ENCODE peak calls at places on chromosomes 5 and 9, in six cellular contexts. Q is amygdala; H is effector memory CD8-positive, alpha-beta T cell; K is GM03348; C is CD8-positive, alpha-beta memory T cell; F is activated CD4-positive, alpha-beta T cell treated with anti-CD3 and anti-CD28 coated beads, Interleukin-2, amount 50 U/mL, for 1 hour. Y is an unnamed sample.

GRCh38 chr9:124312290-124313265 is 54.8 kb downstream of the NEK6 start:
- DNase-seq in K (no peak), F (no peak), C (no peak), Q (peak; percentile 38), H (no peak), Y (no peak)

GRCh38 chr5:10724799-10725507 is 36.1 kb downstream of the DAP start:
- DNase-seq in H (no peak), Q (no peak), F (no peak), C (no peak), K (peak; percentile 66), Y (no peak)

GRCh38 chr5:144202072-144202471 is 31.4 kb downstream of the KCTD16 start:
- DNase-seq in Q (no peak), F (no peak), C (no peak), K (no peak), H (no peak), Y (no peak)

GRCh38 chr9:89448381-89448780 is 49.5 kb downstream of the SEMA4D start:
- DNase-seq in Q (peak; percentile 81), F (no peak), K (no peak), C (peak; percentile 45), H (peak; percentile 55), Y (no peak)

GRCh38 chr9:8679405-8679951 is 879.9 kb upstream of the DMAC1 start:
- DNase-seq in C (no peak), Q (no peak), F (no peak), K (no peak), H (no peak), Y (no peak)

GRCh38 chr5:15691536-15691935 is 191.6 kb downstream of the FBXL7 start:
- DNase-seq in K (peak; percentile 56), H (no peak), C (no peak), Q (no peak), F (no peak), Y (no peak)

GRCh38 chr5:52587131-52587530 is 200.6 kb upstream of the ITGA1 start:
- DNase-seq in F (no peak), H (no peak), C (no peak), Q (no peak), K (no peak), Y (no peak)

GRCh38 chr5:96093890-96094381 is 132.3 kb upstream of the ELL2 start:
- DNase-seq in K (peak; percentile 13), H (no peak), F (no peak), Q (no peak), C (no peak), Y (peak; percentile 50)

GRCh38 chr9:72954431-72955420 is 1.9 kb upstream of the ALDH1A1 start:
- DNase-seq in C (no peak), H (no peak), Q (no peak), K (peak; percentile 54), F (no peak), Y (no peak)

GRCh38 chr9:126982215-126983002 is 67.8 kb downstream of the RALGPS1 start:
- DNase-seq in K (no peak), H (peak; percentile 51), Q (no peak), F (no peak), C (peak; percentile 36), Y (no peak)

GRCh38 chr5:72234265-72234700 is 85.8 kb downstream of the MRPS27 start:
- DNase-seq in K (peak; percentile 47), C (peak; percentile 3), Q (no peak), H (peak; percentile 26), F (no peak), Y (peak; percentile 55)

GRCh38 chr9:72349911-72350310 is 15.1 kb downstream of the ZFAND5 start:
- DNase-seq in C (no peak), Q (no peak), K (no peak), H (no peak), F (no peak), Y (no peak)

GRCh38 chr5:44332360-44332971 is 56.8 kb downstream of the FGF10 start:
- DNase-seq in H (no peak), K (peak; percentile 51), Q (no peak), C (no peak), F (no peak), Y (peak; percentile 84)

GRCh38 chr5:150624334-150625163 is 15.9 kb upstream of the SYNPO start:
- DNase-seq in C (peak; percentile 8), F (peak; percentile 26), Q (no peak), H (no peak), K (peak; percentile 90), Y (no peak)

GRCh38 chr5:36701085-36701691 is 94.8 kb downstream of the SLC1A3 start:
- DNase-seq in C (no peak), F (no peak), Q (no peak), H (no peak), K (no peak), Y (no peak)

GRCh38 chr5:27437594-27438200 is 399.3 kb upstream of the CDH9 start:
- DNase-seq in F (no peak), H (no peak), K (no peak), Q (no peak), C (no peak), Y (no peak)

GRCh38 chr5:139482050-139482889 is at the start of gene STING1:
- DNase-seq in K (peak; percentile 92), F (peak; percentile 53), Q (no peak), H (peak; percentile 70), C (peak; percentile 43), Y (no peak)

GRCh38 chr5:139700711-139701693 is 52.9 kb downstream of the CXXC5 start:
- DNase-seq in K (no peak), C (no peak), F (no peak), H (no peak), Q (no peak), Y (peak; percentile 97)

GRCh38 chr9:75531588-75531987 is 358.9 kb upstream of the PCSK5 start:
- DNase-seq in H (no peak), F (no peak), K (no peak), C (no peak), Q (no peak), Y (no peak)

GRCh38 chr9:124306098-124306735 is 48.5 kb downstream of the NEK6 start:
- DNase-seq in F (no peak), K (peak; percentile 85), H (no peak), C (no peak), Q (no peak), Y (peak; percentile 62)

GRCh38 chr5:17996002-17996401 is 361.7 kb downstream of the TAF11L14 start:
- DNase-seq in K (no peak), Q (no peak), C (no peak), F (no peak), H (no peak), Y (no peak)

GRCh38 chr9:131300444-131300843 is 10.9 kb downstream of the PLPP7 start:
- DNase-seq in H (no peak), F (no peak), Q (no peak), K (no peak), C (no peak), Y (no peak)

GRCh38 chr5:176548967-176549444 is at the start of gene CDHR2:
- DNase-seq in C (no peak), K (no peak), Q (no peak), H (no peak), F (no peak), Y (no peak)

GRCh38 chr5:120345947-120346346 is 118.2 kb upstream of the PRR16 start:
- DNase-seq in Q (no peak), H (no peak), C (no peak), F (no peak), K (no peak), Y (no peak)

GRCh38 chr5:179403426-179404147 is 58.3 kb upstream of the ADAMTS2 start:
- DNase-seq in Q (no peak), C (no peak), K (no peak), F (no peak), H (no peak), Y (no peak)